ENCODE peak calls at places on chromosomes 11 and 22, in eight cellular contexts. A is lung microvascular endothelial cell; X is NCI-H2107; S is amniotic stem cell; T is A549; C is brain microvascular endothelial cell; V is tibial nerve; J is CD8-positive, alpha-beta memory T cell. F is an unnamed sample.
A peak's percentile ranks its signal among the peaks of the same experiment; 100 is the strongest.

GRCh38 chr22:47458348-47458747 is 695.9 kb downstream of the TBC1D22A start:
- DNase-seq in X (no peak), C (no peak), J (no peak), T (no peak), S (no peak), V (no peak), A (no peak), F (no peak)

GRCh38 chr11:116895053-116895757 is 57.8 kb upstream of the APOA1 start:
- DNase-seq in S (no peak), X (no peak), C (no peak), T (peak; percentile 11), A (peak; percentile 21), V (peak; percentile 27), J (no peak), F (no peak)

GRCh38 chr11:95364324-95365295 is 133.6 kb upstream of the SESN3 start:
- DNase-seq in J (no peak), V (no peak), A (no peak), C (peak; percentile 19), X (no peak), S (peak; percentile 3), T (peak; percentile 69), F (no peak)

GRCh38 chr22:35684732-35685131 is 32.9 kb upstream of the APOL5 start:
- DNase-seq in T (no peak), V (no peak), A (no peak), X (no peak), C (no peak), S (no peak), J (no peak), F (no peak)

GRCh38 chr22:35418088-35418487 is 18.1 kb downstream of the MCM5 start:
- DNase-seq in X (no peak), A (no peak), T (no peak), C (no peak), S (no peak), J (no peak), V (no peak), F (no peak)

GRCh38 chr11:69518081-69518950 is 36.9 kb downstream of the LINC01488 start:
- DNase-seq in V (no peak), S (no peak), J (no peak), A (peak; percentile 52), X (no peak), T (no peak), C (peak; percentile 80), F (no peak)

GRCh38 chr11:123082977-123083376 is 21.0 kb upstream of the HSPA8 start:
- DNase-seq in V (no peak), S (no peak), T (no peak), A (peak; percentile 58), J (no peak), C (no peak), X (no peak), F (no peak)

GRCh38 chr22:47356433-47357011 is 594.1 kb downstream of the TBC1D22A start:
- DNase-seq in T (no peak), V (no peak), A (no peak), S (no peak), X (no peak), C (no peak), J (no peak), F (no peak)

GRCh38 chr22:20805972-20806471 is 32.1 kb downstream of the SERPIND1 start:
- DNase-seq in X (no peak), S (no peak), C (peak; percentile 33), J (no peak), V (no peak), T (no peak), A (no peak), F (no peak)

GRCh38 chr11:12467610-12468009 is 90.2 kb downstream of the PARVA start:
- DNase-seq in J (no peak), C (no peak), V (no peak), S (no peak), A (no peak), T (no peak), X (no peak), F (no peak)

GRCh38 chr11:65482306-65482850 is 16.5 kb upstream of the MALAT1 start:
- DNase-seq in V (no peak), T (no peak), J (no peak), A (no peak), C (no peak), X (no peak), S (no peak), F (no peak)

GRCh38 chr11:126978911-126979310 is 21.7 kb downstream of the KIRREL3 start:
- DNase-seq in V (no peak), X (peak; percentile 48), C (no peak), T (no peak), J (no peak), A (no peak), S (no peak), F (no peak)

GRCh38 chr11:12066056-12066798 is 44.2 kb upstream of the MICAL2 start:
- DNase-seq in J (no peak), T (peak; percentile 98), V (no peak), S (peak; percentile 84), X (no peak), C (peak; percentile 91), A (peak; percentile 79), F (peak; percentile 90)

GRCh38 chr11:19868281-19868821 is 155.7 kb downstream of the NAV2 start:
- DNase-seq in V (no peak), J (no peak), X (peak; percentile 40), T (no peak), A (peak; percentile 73), C (peak; percentile 65), S (no peak), F (no peak)

GRCh38 chr11:62449451-62449851 is 30.6 kb downstream of the SCGB1A1 start:
- DNase-seq in S (no peak), V (no peak), A (no peak), C (no peak), T (no peak), X (peak; percentile 14), J (no peak), F (no peak)

GRCh38 chr11:12518606-12519385 is 141.4 kb downstream of the PARVA start:
- DNase-seq in X (no peak), S (no peak), A (no peak), V (no peak), J (no peak), T (no peak), C (no peak), F (no peak)

GRCh38 chr11:26946209-26946828 is 47.6 kb upstream of the FIBIN start:
- DNase-seq in T (no peak), V (no peak), C (peak; percentile 72), J (no peak), A (no peak), X (no peak), S (no peak), F (no peak)

GRCh38 chr22:48423481-48423901 is 1404.2 kb downstream of the BRD1 start:
- DNase-seq in X (no peak), T (no peak), A (no peak), V (no peak), C (peak; percentile 1), J (no peak), S (no peak), F (no peak)

GRCh38 chr11:77557553-77557952 is 32.2 kb upstream of the AQP11 start:
- DNase-seq in C (peak; percentile 16), T (peak; percentile 61), A (peak; percentile 32), S (no peak), X (no peak), J (no peak), V (no peak), F (peak; percentile 22)

GRCh38 chr11:117914398-117914761 is 14.8 kb downstream of the TMPRSS13 start:
- DNase-seq in X (no peak), C (no peak), T (no peak), A (no peak), J (no peak), S (no peak), V (no peak), F (no peak)

GRCh38 chr11:11786771-11787170 is 55.0 kb upstream of the USP47 start:
- DNase-seq in J (no peak), T (peak; percentile 47), V (no peak), A (peak; percentile 33), X (no peak), S (no peak), C (peak; percentile 33), F (peak; percentile 18)

GRCh38 chr11:129259950-129260349 is 67.8 kb upstream of the ARHGAP32 start:
- DNase-seq in C (no peak), S (no peak), A (no peak), T (no peak), V (no peak), J (no peak), X (no peak), F (no peak)

GRCh38 chr11:1988174-1988573 is 9.5 kb downstream of the H19 start:
- DNase-seq in C (no peak), A (no peak), X (no peak), V (no peak), T (no peak), S (no peak), J (no peak), F (no peak)

GRCh38 chr11:114132944-114133394 is 73.5 kb downstream of the ZBTB16 start:
- DNase-seq in J (no peak), C (no peak), X (no peak), A (peak; percentile 43), S (no peak), T (no peak), V (no peak), F (no peak)

GRCh38 chr11:63639195-63639832 is 25.1 kb upstream of the PLAAT3 start:
- DNase-seq in J (no peak), V (no peak), C (no peak), T (peak; percentile 26), X (no peak), S (peak; percentile 7), A (peak; percentile 12), F (peak; percentile 20)

GRCh38 chr11:123973816-123974215 is 3.8 kb downstream of the OR10S1 start:
- DNase-seq in T (no peak), X (no peak), A (peak; percentile 98), J (no peak), S (peak; percentile 54), V (no peak), C (peak; percentile 17), F (peak; percentile 64)

GRCh38 chr11:104089481-104089880 is 53.0 kb downstream of the DDI1 start:
- DNase-seq in V (no peak), S (no peak), X (no peak), C (no peak), J (no peak), T (no peak), A (no peak), F (no peak)

GRCh38 chr11:108647701-108648527 is 17.0 kb upstream of the DDX10 start:
- DNase-seq in X (peak; percentile 4), A (peak; percentile 83), T (peak; percentile 66), V (no peak), J (peak; percentile 29), S (peak; percentile 63), C (peak; percentile 85), F (peak; percentile 42)

GRCh38 chr22:50305658-50306566 is 1.5 kb downstream of the PLXNB2 start:
- DNase-seq in J (no peak), A (peak; percentile 92), S (peak; percentile 87), V (peak; percentile 53), T (peak; percentile 85), C (peak; percentile 79), X (peak; percentile 50), F (peak; percentile 72)

GRCh38 chr11:72239849-72240460 is 4.0 kb downstream of the PHOX2A start:
- DNase-seq in A (no peak), C (no peak), T (no peak), X (no peak), V (no peak), J (no peak), S (no peak), F (no peak)

F was measured in SW 1271.